ENCODE peak calls at places on chromosomes 11 and 22, in six cellular contexts. Z, V, G, C, H and L are unnamed samples.

GRCh38 chr11:126636911-126637799 is 281.7 kb downstream of the ST3GAL4 start:
- DNase-seq in G (no peak), Z (peak), C (no peak), H (no peak), V (no peak), L (no peak)

GRCh38 chr11:85682330-85683305 is 3.4 kb downstream of the CCDC89 start:
- DNase-seq in V (no peak), C (no peak), G (no peak), Z (peak), H (no peak), L (peak)

GRCh38 chr11:65400295-65401072 is 14.0 kb downstream of the FRMD8 start:
- DNase-seq in V (no peak), G (no peak), H (no peak), Z (no peak), C (no peak), L (no peak)

GRCh38 chr11:133360860-133361688 is 171.2 kb downstream of the OPCML start:
- DNase-seq in C (no peak), Z (no peak), V (no peak), H (no peak), G (no peak), L (no peak)

GRCh38 chr22:16932577-16932976 is 75.4 kb downstream of the GAB4 start:
- DNase-seq in G (peak), V (no peak), Z (no peak), H (no peak), C (peak), L (no peak)

GRCh38 chr22:50626856-50627451 is 998 bp downstream of the ARSA start:
- DNase-seq in G (no peak), H (no peak), C (no peak), Z (no peak), V (no peak), L (peak)

GRCh38 chr11:122242731-122243130 is 126.7 kb upstream of the BLID start:
- DNase-seq in Z (no peak), C (no peak), V (no peak), H (no peak), G (no peak), L (no peak)

GRCh38 chr11:77590194-77590591 is 440 bp downstream of the AQP11 start:
- DNase-seq in C (peak), G (no peak), H (peak), V (peak), Z (peak), L (no peak)

GRCh38 chr11:93329936-93330445 is 551 bp upstream of the DEUP1 start:
- DNase-seq in V (no peak), H (peak), C (no peak), Z (peak), G (no peak), L (no peak)

GRCh38 chr11:94788396-94788795 is 20.2 kb downstream of the AMOTL1 start:
- DNase-seq in H (no peak), V (peak), G (no peak), C (no peak), Z (peak), L (no peak)

GRCh38 chr22:21693333-21693998 is 27.7 kb downstream of the PPIL2 start:
- DNase-seq in C (no peak), H (no peak), G (no peak), Z (no peak), V (no peak), L (no peak)

GRCh38 chr11:84322211-84322610 is 1036.0 kb upstream of the CCDC90B start:
- DNase-seq in Z (no peak), G (no peak), C (no peak), H (no peak), V (no peak), L (no peak)

GRCh38 chr11:122714021-122714420 is 58.5 kb downstream of the UBASH3B start:
- DNase-seq in V (no peak), G (no peak), Z (no peak), H (no peak), C (no peak), L (no peak)

GRCh38 chr22:23357028-23357427 is 176.7 kb downstream of the BCR start:
- DNase-seq in C (no peak), V (no peak), G (no peak), H (no peak), Z (no peak), L (no peak)

GRCh38 chr11:130602700-130603584 is 154.5 kb downstream of the ADAMTS15 start:
- DNase-seq in H (no peak), Z (no peak), G (no peak), C (no peak), V (no peak), L (no peak)

GRCh38 chr11:17410606-17411379 is 22.3 kb upstream of the KCNJ11 start:
- DNase-seq in V (no peak), C (no peak), G (no peak), H (no peak), Z (no peak), L (peak)

GRCh38 chr11:76510060-76511047 is 65.5 kb downstream of the EMSY start:
- DNase-seq in C (no peak), G (peak), V (no peak), H (peak), Z (peak), L (no peak)

GRCh38 chr22:44217346-44217745 is 36.6 kb downstream of the PARVG start:
- DNase-seq in V (no peak), C (no peak), Z (no peak), H (no peak), G (no peak), L (no peak)

GRCh38 chr11:130161441-130161840 is 1.9 kb downstream of the ST14 start:
- DNase-seq in H (no peak), G (no peak), V (no peak), Z (no peak), C (no peak), L (no peak)

GRCh38 chr11:66130978-66131377 is 60.9 kb downstream of the PACS1 start:
- DNase-seq in G (no peak), V (no peak), H (no peak), C (no peak), Z (no peak), L (no peak)

GRCh38 chr22:37224757-37225420 is 12.6 kb upstream of the SSTR3 start:
- DNase-seq in G (no peak), Z (no peak), C (no peak), V (no peak), H (no peak), L (no peak)

GRCh38 chr22:50417544-50417943 is 57.3 kb downstream of the SBF1 start:
- DNase-seq in H (no peak), Z (peak), G (no peak), V (no peak), C (no peak), L (peak)

GRCh38 chr11:5289696-5290095 is 12.1 kb downstream of the OR51B4 start:
- DNase-seq in V (no peak), C (no peak), Z (peak), G (no peak), H (no peak), L (no peak)

GRCh38 chr22:39080052-39080762 is 3.1 kb downstream of the APOBEC3G start:
- DNase-seq in V (no peak), Z (no peak), H (no peak), C (no peak), G (no peak), L (peak)

GRCh38 chr11:15073361-15074205 is at the start of gene CALCB:
- DNase-seq in V (no peak), H (peak), C (no peak), G (no peak), Z (peak), L (peak)

GRCh38 chr22:49010086-49010863 is 817.4 kb downstream of the BRD1 start:
- DNase-seq in Z (no peak), C (no peak), V (no peak), H (no peak), G (no peak), L (peak)

GRCh38 chr22:30398685-30399680 is 2.2 kb downstream of the SEC14L2 start:
- DNase-seq in Z (no peak), C (no peak), H (no peak), G (no peak), V (no peak), L (no peak)

GRCh38 chr11:2663915-2664314 is 35.9 kb downstream of the KCNQ1OT1 start:
- DNase-seq in G (no peak), Z (no peak), H (no peak), V (no peak), C (no peak), L (no peak)

GRCh38 chr11:17012712-17013547 is 1.3 kb downstream of the PLEKHA7 start:
- DNase-seq in H (peak), V (peak), Z (peak), G (no peak), C (peak), L (peak)

GRCh38 chr11:13465909-13466371 is 2.9 kb upstream of the BTBD10 start:
- DNase-seq in Z (peak), H (no peak), V (peak), G (no peak), C (peak), L (no peak)

GRCh38 chr11:44611687-44612437 is 46.4 kb downstream of the CD82 start:
- DNase-seq in Z (peak), C (no peak), V (no peak), G (no peak), H (no peak), L (no peak)

GRCh38 chr11:32334822-32335221 is 100.5 kb downstream of the WT1 start:
- DNase-seq in C (peak), G (no peak), Z (no peak), H (peak), V (peak), L (no peak)

GRCh38 chr11:45607995-45608394 is 57.4 kb downstream of the CHST1 start:
- DNase-seq in Z (no peak), C (no peak), V (no peak), G (no peak), H (no peak), L (no peak)

DNA sequence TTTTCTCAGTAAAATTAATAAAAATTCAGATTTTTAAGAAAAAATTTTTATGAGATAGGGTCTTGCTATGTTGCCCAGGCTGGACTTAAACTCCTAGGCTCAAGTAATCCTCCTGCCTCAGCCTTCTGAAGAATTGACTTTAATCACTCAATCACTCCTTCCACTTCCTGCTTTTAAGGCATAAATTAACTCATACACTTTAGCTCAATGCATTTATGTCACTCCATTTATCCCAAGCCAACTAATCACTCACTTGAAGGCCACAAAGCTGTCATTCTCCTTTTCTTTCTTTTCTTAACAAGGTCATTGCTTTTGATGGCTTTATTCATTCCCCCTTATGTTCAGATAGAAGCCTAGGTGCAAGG is 877 bp downstream of the ALG9 start:
- DNase-seq in H (no peak), V (no peak), C (no peak), G (no peak), Z (no peak), L (no peak)
- H3K9ac ChIP-seq in H (peak), V (peak), C (peak), G (peak), Z (peak), L (no peak)

GRCh38 chr11:111367411-111368284 is 11.4 kb downstream of the POU2AF1 start:
- DNase-seq in C (no peak), G (no peak), H (no peak), Z (no peak), V (no peak), L (no peak)

GRCh38 chr11:111364503-111364902 is 14.6 kb downstream of the POU2AF1 start:
- DNase-seq in Z (no peak), H (no peak), G (no peak), V (no peak), C (no peak), L (no peak)

GRCh38 chr11:111368285-111368560 is 10.9 kb downstream of the POU2AF1 start:
- DNase-seq in H (no peak), G (no peak), C (no peak), Z (no peak), V (no peak), L (no peak)

GRCh38 chr11:111365722-111366559 is 13.1 kb downstream of the POU2AF1 start:
- DNase-seq in C (peak), G (no peak), V (no peak), H (no peak), Z (no peak), L (no peak)

GRCh38 chr11:111366560-111367410 is 12.3 kb downstream of the POU2AF1 start:
- DNase-seq in V (no peak), G (no peak), H (no peak), C (no peak), Z (no peak), L (no peak)
- H3K4me3 ChIP-seq in V (no peak), G (no peak), H (no peak), C (no peak), Z (no peak), L (no peak)

DNA sequence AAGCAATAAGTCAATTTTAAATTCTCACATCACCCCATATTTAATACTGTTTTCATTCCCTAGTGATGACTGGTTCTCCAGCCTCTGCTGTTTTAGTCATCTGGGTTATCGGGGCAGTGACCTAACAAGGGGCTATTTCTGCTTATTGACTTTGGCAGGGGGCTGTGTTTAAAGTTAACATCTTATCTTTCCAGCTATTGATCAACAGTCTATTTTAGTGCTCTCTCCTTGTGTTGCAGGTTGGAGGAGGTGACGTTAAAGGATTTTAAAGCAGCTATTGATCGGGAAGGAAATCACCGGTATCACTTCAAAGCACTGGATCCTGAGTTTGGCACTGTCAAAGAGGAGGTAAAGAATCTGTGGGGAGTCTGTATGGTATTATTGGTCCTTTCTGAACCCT is 7.7 kb upstream of the DLAT start:
- DNase-seq in C (peak), H (no peak), Z (peak), V (no peak), G (no peak), L (no peak)
- H3K9ac ChIP-seq in C (no peak), H (no peak), Z (no peak), V (no peak), G (no peak), L (no peak)

GRCh38 chr11:128285313-128285712 is 302.0 kb downstream of the ETS1 start:
- DNase-seq in C (no peak), G (no peak), H (no peak), V (no peak), Z (no peak), L (no peak)
- H3K4me3 ChIP-seq in C (no peak), G (no peak), H (no peak), V (no peak), Z (no peak), L (no peak)

GRCh38 chr11:63764712-63765631 is 3.6 kb downstream of the ZFTA start:
- DNase-seq in C (peak), V (no peak), H (peak), Z (no peak), G (no peak), L (peak)
- H3K9ac ChIP-seq in C (peak), V (no peak), H (no peak), Z (no peak), G (peak), L (no peak)